ENCODE peak calls at places on chromosomes 3 and 15, in ten cellular contexts. S is hepatocyte; R is transverse colon; T is iris pigment epithelial cell; L is HuH-7; N is neural progenitor cell; V is GM03348; M is activated CD8-positive, alpha-beta memory T cell treated with anti-CD3 and anti-CD28 coated beads, Interleukin-2, amount 50 U/mL, for 4 hours; D is left lung; W is Caki2. Q is an unnamed sample.
A peak's percentile ranks its signal among the peaks of the same experiment; 100 is the strongest.

GRCh38 chr15:74537736-74538135 is 3.3 kb upstream of the ARID3B start:
- DNase-seq in T (no peak), L (no peak), W (no peak), N (no peak), R (no peak), V (no peak), S (no peak), M (no peak), D (no peak), Q (no peak)

GRCh38 chr3:159200176-159200575 is 398.3 kb downstream of the MFSD1 start:
- DNase-seq in N (no peak), W (peak; percentile 18), D (no peak), L (no peak), M (no peak), T (peak; percentile 97), S (no peak), R (no peak), V (peak; percentile 57), Q (peak; percentile 75)

GRCh38 chr3:37686225-37686624 is 175.5 kb upstream of the CTDSPL start:
- DNase-seq in R (no peak), L (no peak), D (no peak), S (no peak), W (no peak), N (peak; percentile 27), M (no peak), V (no peak), T (no peak), Q (no peak)

GRCh38 chr3:85533586-85533985 is 574.8 kb downstream of the CADM2 start:
- DNase-seq in R (no peak), V (no peak), T (no peak), W (no peak), S (no peak), L (no peak), D (no peak), N (no peak), M (no peak), Q (no peak)

GRCh38 chr15:90598053-90598577 is 68.4 kb downstream of the CRTC3 start:
- DNase-seq in R (peak; percentile 79), T (peak; percentile 39), D (peak; percentile 57), S (peak; percentile 45), V (no peak), L (peak; percentile 58), M (no peak), W (no peak), N (peak; percentile 40), Q (peak; percentile 36)

GRCh38 chr3:156898296-156898880 is 72.2 kb downstream of the LEKR1 start:
- DNase-seq in T (peak; percentile 4), R (no peak), W (no peak), M (no peak), N (no peak), S (no peak), V (no peak), D (no peak), L (no peak), Q (no peak)

GRCh38 chr15:33083232-33084006 is 111.1 kb downstream of the FMN1 start:
- DNase-seq in R (no peak), S (no peak), M (no peak), V (no peak), D (no peak), L (no peak), N (no peak), T (no peak), W (no peak), Q (no peak)

GRCh38 chr3:127136706-127137105 is 56.2 kb upstream of the PRR23E start:
- DNase-seq in M (no peak), N (no peak), S (no peak), W (no peak), R (no peak), V (no peak), D (no peak), L (no peak), T (no peak), Q (no peak)

GRCh38 chr3:186953011-186953487 is 22.7 kb downstream of the ST6GAL1 start:
- DNase-seq in V (peak; percentile 17), T (peak; percentile 52), D (no peak), L (no peak), N (no peak), S (no peak), M (no peak), R (no peak), W (no peak), Q (peak; percentile 42)

GRCh38 chr15:29131336-29132109 is 138.1 kb downstream of the NSMCE3 start:
- DNase-seq in N (no peak), L (no peak), M (no peak), V (no peak), W (no peak), T (no peak), D (no peak), R (no peak), S (no peak), Q (no peak)

GRCh38 chr3:104503022-104503421 is 863.7 kb upstream of the ALCAM start:
- DNase-seq in S (no peak), N (no peak), M (no peak), R (no peak), D (no peak), W (no peak), T (no peak), V (no peak), L (no peak), Q (no peak)

GRCh38 chr3:10189557-10190374 is 25.0 kb downstream of the IRAK2 start:
- DNase-seq in D (peak; percentile 85), V (peak; percentile 81), N (no peak), M (no peak), W (no peak), L (no peak), R (peak; percentile 78), S (no peak), T (peak; percentile 75), Q (peak; percentile 93)

GRCh38 chr15:50800715-50801114 is 35.2 kb upstream of the SPPL2A start:
- DNase-seq in R (no peak), S (no peak), N (no peak), D (no peak), W (no peak), T (no peak), L (no peak), M (no peak), V (no peak), Q (no peak)

GRCh38 chr3:9308298-9308990 is 54.4 kb upstream of the THUMPD3 start:
- DNase-seq in N (no peak), M (no peak), V (peak; percentile 60), W (no peak), D (no peak), T (no peak), L (no peak), R (no peak), S (no peak), Q (no peak)

GRCh38 chr3:187850256-187851010 is 105.2 kb upstream of the BCL6 start:
- DNase-seq in M (no peak), W (no peak), D (no peak), T (peak; percentile 58), L (no peak), R (peak; percentile 38), S (no peak), N (no peak), V (no peak), Q (peak; percentile 10)

GRCh38 chr15:31476411-31476810 is 149.8 kb downstream of the KLF13 start:
- DNase-seq in W (no peak), V (no peak), L (no peak), T (no peak), S (no peak), D (no peak), M (no peak), N (no peak), R (peak; percentile 2), Q (no peak)

GRCh38 chr3:33426068-33426467 is 14.1 kb downstream of the UBP1 start:
- DNase-seq in R (no peak), W (no peak), V (no peak), L (no peak), M (no peak), S (no peak), D (no peak), N (peak; percentile 77), T (no peak), Q (no peak)

Q was measured in cardiac fibroblast.